ENCODE peak calls at places on chromosome 17, in four cellular contexts. A is tibial nerve, B is AG04449, S is endothelial cell of umbilical vein. R is an unnamed sample.

GRCh38 chr17:42248351-42249179 is 27.6 kb downstream of the STAT5B start:
- DNase-seq in A (peak), B (no peak), S (peak), R (peak)

GRCh38 chr17:29930399-29931010 is 477 bp upstream of the SSH2 start:
- DNase-seq in A (no peak), B (no peak), S (peak), R (no peak)

GRCh38 chr17:43033947-43034622 is 9.1 kb downstream of the RND2 start:
- DNase-seq in A (no peak), B (no peak), S (no peak), R (no peak)

GRCh38 chr17:81815646-81815985 is 11.7 kb downstream of the GCGR start:
- DNase-seq in A (no peak), B (no peak), S (no peak), R (no peak)

GRCh38 chr17:32488604-32489180 is 1.9 kb downstream of the CDK5R1 start:
- DNase-seq in A (no peak), B (no peak), S (no peak), R (no peak)

GRCh38 chr17:6496116-6496481 is 51.8 kb downstream of the PIMREG start:
- DNase-seq in A (no peak), B (no peak), S (no peak), R (no peak)

GRCh38 chr17:68446626-68447041 is 10.7 kb downstream of the WIPI1 start:
- DNase-seq in A (no peak), B (no peak), S (no peak), R (no peak)

GRCh38 chr17:17723354-17724261 is 42.4 kb downstream of the RAI1 start:
- DNase-seq in A (no peak), B (no peak), S (peak), R (no peak)

GRCh38 chr17:13735444-13735843 is 133.7 kb upstream of the HS3ST3A1 start:
- DNase-seq in A (no peak), B (no peak), S (no peak), R (no peak)

GRCh38 chr17:83031321-83031945 is 48.0 kb upstream of the METRNL start:
- DNase-seq in A (no peak), B (no peak), S (no peak), R (no peak)
- H3K4me3 ChIP-seq in A (no peak), B (no peak), S (no peak), R (no peak)

GRCh38 chr17:39599006-39599664 is 8.6 kb downstream of the NEUROD2 start:
- DNase-seq in A (no peak), B (no peak), S (no peak), R (no peak)
- H3K4me3 ChIP-seq in A (no peak), B (no peak), S (no peak), R (no peak)

GRCh38 chr17:41150026-41150425 is 401 bp upstream of the KRTAP4-5 start:
- DNase-seq in A (no peak), B (no peak), S (no peak), R (no peak)

GRCh38 chr17:41149652-41149985 is at the start of gene KRTAP4-5:
- DNase-seq in A (no peak), B (no peak), S (no peak), R (no peak)

GRCh38 chr17:41145261-41145660 is 4.4 kb downstream of the KRTAP4-5 start:
- DNase-seq in A (no peak), B (no peak), S (no peak), R (no peak)

GRCh38 chr17:41144846-41145245 is 4.5 kb upstream of the KRTAP4-6 start:
- DNase-seq in A (no peak), B (no peak), S (no peak), R (no peak)

GRCh38 chr17:41147531-41148204 is 2.0 kb downstream of the KRTAP4-5 start:
- DNase-seq in A (no peak), B (no peak), S (no peak), R (no peak)
- H3K4me3 ChIP-seq in A (no peak), B (no peak), S (no peak), R (no peak)

GRCh38 chr17:78128616-78129384 is at the start of gene TMC6:
- DNase-seq in A (no peak), B (no peak), S (peak), R (no peak)
- H3K4me3 ChIP-seq in A (peak), B (peak), S (peak), R (peak)

GRCh38 chr17:79813826-79814623 is 17.1 kb upstream of the CBX8 start:
- DNase-seq in A (no peak), B (no peak), S (no peak), R (no peak)

GRCh38 chr17:79815836-79816371 is 19.0 kb upstream of the CBX8 start:
- DNase-seq in A (no peak), B (no peak), S (no peak), R (no peak)

GRCh38 chr17:79812969-79813825 is 16.3 kb upstream of the CBX8 start:
- DNase-seq in A (no peak), B (no peak), S (no peak), R (no peak)

GRCh38 chr17:79814966-79815835 is 18.3 kb upstream of the CBX8 start:
- DNase-seq in A (no peak), B (no peak), S (no peak), R (no peak)

DNA sequence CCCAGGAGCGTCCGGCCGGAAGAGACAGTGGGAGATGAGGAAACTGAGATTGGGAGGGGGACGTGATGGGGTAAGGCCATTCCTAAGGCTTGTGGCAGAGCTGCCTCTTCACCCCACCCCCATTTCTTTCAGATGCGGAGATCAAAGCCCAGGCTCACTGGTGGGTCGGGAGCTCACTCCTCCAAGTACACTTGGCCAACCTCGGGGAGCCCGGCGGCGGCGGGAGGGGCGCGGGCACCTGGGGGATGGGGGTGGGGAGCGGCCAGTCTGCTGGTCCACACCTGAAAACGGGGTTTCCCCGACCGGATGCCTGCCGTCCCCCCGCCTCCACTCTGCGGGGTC is 17.7 kb upstream of the CBX8 start:
- DNase-seq in A (no peak), B (no peak), S (no peak), R (no peak)
- H3K4me3 ChIP-seq in A (no peak), B (no peak), S (no peak), R (no peak)

GRCh38 chr17:80452173-80452915 is 24.1 kb downstream of the NPTX1 start:
- DNase-seq in A (no peak), B (no peak), S (no peak), R (no peak)

GRCh38 chr17:80453980-80454556 is 22.3 kb downstream of the NPTX1 start:
- DNase-seq in A (no peak), B (no peak), S (no peak), R (no peak)

GRCh38 chr17:80454557-80455327 is 21.7 kb downstream of the NPTX1 start:
- DNase-seq in A (peak), B (peak), S (peak), R (peak)

GRCh38 chr17:80455328-80455710 is 21.1 kb downstream of the NPTX1 start:
- DNase-seq in A (no peak), B (no peak), S (no peak), R (peak)

GRCh38 chr17:80453126-80453979 is 23.1 kb downstream of the NPTX1 start:
- DNase-seq in A (no peak), B (no peak), S (no peak), R (no peak)
- H3K4me3 ChIP-seq in A (no peak), B (peak), S (no peak), R (peak)

GRCh38 chr17:46963571-46963970 is 15.5 kb downstream of the RPRML start:
- DNase-seq in A (no peak), B (no peak), S (no peak), R (no peak)

GRCh38 chr17:46964315-46965265 is 14.5 kb downstream of the RPRML start:
- DNase-seq in A (no peak), B (no peak), S (no peak), R (no peak)

GRCh38 chr17:46962374-46962790 is 16.7 kb downstream of the RPRML start:
- DNase-seq in A (no peak), B (peak), S (peak), R (no peak)

GRCh38 chr17:46958192-46958591 is 20.9 kb downstream of the RPRML start:
- DNase-seq in A (no peak), B (no peak), S (no peak), R (no peak)

GRCh38 chr17:46960152-46960551 is 18.9 kb downstream of the RPRML start:
- DNase-seq in A (no peak), B (no peak), S (no peak), R (no peak)
- H3K4me3 ChIP-seq in A (no peak), B (no peak), S (no peak), R (no peak)

GRCh38 chr17:66833201-66833600 is 1.7 kb upstream of the CACNG5 start:
- DNase-seq in A (no peak), B (no peak), S (no peak), R (no peak)

GRCh38 chr17:66836063-66837005 is 1.4 kb downstream of the CACNG5 start:
- DNase-seq in A (no peak), B (no peak), S (no peak), R (no peak)

GRCh38 chr17:66835476-66835875 is 559 bp downstream of the CACNG5 start:
- DNase-seq in A (no peak), B (no peak), S (no peak), R (no peak)

GRCh38 chr17:66834919-66835454 is at the start of gene CACNG5:
- DNase-seq in A (no peak), B (no peak), S (no peak), R (no peak)

DNA sequence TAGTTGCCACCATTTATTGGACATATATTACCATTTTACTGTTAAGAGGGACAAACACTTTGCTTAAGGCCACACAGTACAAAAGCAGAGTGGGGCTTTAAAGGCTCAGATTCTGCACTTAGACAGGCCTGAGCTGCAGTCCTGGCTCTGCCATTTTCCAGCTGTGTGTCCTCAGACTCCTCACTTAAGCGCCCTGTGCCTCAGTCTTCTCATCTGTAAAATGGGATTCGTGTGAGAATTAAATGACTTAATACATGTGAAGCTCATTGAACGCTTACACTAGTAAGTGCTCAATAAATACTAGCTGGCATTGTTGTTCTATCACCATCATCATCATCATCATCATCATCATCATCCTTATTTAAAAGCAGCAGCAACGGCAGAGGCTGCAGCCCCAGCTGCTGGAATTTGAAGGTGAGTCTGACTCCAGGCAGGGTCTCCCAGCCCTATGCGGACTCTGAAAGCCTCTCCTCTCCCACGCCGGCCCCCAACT is 445 bp upstream of the CACNG5 start:
- DNase-seq in A (no peak), B (no peak), S (no peak), R (no peak)
- H3K4me3 ChIP-seq in A (no peak), B (no peak), S (no peak), R (no peak)

R was measured in LNCaP clone FGC.